ENCODE peak calls at places on chromosome 20, in nine cellular contexts. P, F, E, N, U, M, O, B and G are unnamed samples.

GRCh38 chr20:51661609-51662178 is 106.5 kb downstream of the ATP9A start:
- DNase-seq in N (peak), P (peak), O (no peak), E (no peak), B (no peak), U (peak), F (no peak), M (no peak), G (no peak)

GRCh38 chr20:51128198-51128597 is 105.3 kb upstream of the KCNG1 start:
- DNase-seq in N (peak), U (no peak), B (no peak), M (no peak), P (peak), E (no peak), O (no peak), F (peak), G (no peak)

GRCh38 chr20:46074006-46074405 is 15.8 kb downstream of the NCOA5 start:
- DNase-seq in B (no peak), F (no peak), M (no peak), N (no peak), P (no peak), U (no peak), O (no peak), E (no peak), G (no peak)

GRCh38 chr20:25070821-25071473 is 11.0 kb downstream of the VSX1 start:
- DNase-seq in M (peak), U (no peak), B (no peak), N (no peak), O (no peak), P (no peak), F (no peak), E (no peak), G (no peak)

GRCh38 chr20:38138086-38138777 is 26.8 kb downstream of the TGM2 start:
- DNase-seq in U (no peak), M (no peak), F (no peak), O (peak), N (no peak), E (no peak), P (no peak), B (no peak), G (peak)

GRCh38 chr20:63056236-63057132 is 49.7 kb upstream of the BHLHE23 start:
- DNase-seq in P (peak), M (peak), O (peak), F (no peak), N (peak), B (peak), U (peak), E (peak), G (no peak)

GRCh38 chr20:25750765-25751696 is 54.4 kb upstream of the ZNF337 start:
- DNase-seq in N (no peak), P (peak), E (no peak), M (peak), O (no peak), F (peak), U (peak), B (peak), G (peak)

GRCh38 chr20:63284544-63284949 is 8.4 kb upstream of the COL20A1 start:
- DNase-seq in N (no peak), F (no peak), E (peak), P (no peak), B (no peak), U (no peak), M (no peak), O (no peak), G (no peak)

GRCh38 chr20:50012282-50013263 is 29.8 kb downstream of the SNAI1 start:
- DNase-seq in E (peak), F (no peak), N (no peak), U (no peak), O (no peak), P (no peak), M (no peak), B (no peak), G (no peak)

GRCh38 chr20:48605364-48606116 is 222.3 kb downstream of the PREX1 start:
- DNase-seq in P (no peak), O (peak), F (no peak), U (no peak), M (no peak), N (no peak), B (no peak), E (no peak), G (no peak)

GRCh38 chr20:55054443-55054842 is 579.0 kb downstream of the DOK5 start:
- DNase-seq in E (no peak), U (no peak), O (no peak), N (no peak), M (no peak), B (no peak), F (no peak), P (no peak), G (no peak)

GRCh38 chr20:19907326-19908056 is 109.7 kb upstream of the NAA20 start:
- DNase-seq in O (peak), B (no peak), M (no peak), N (no peak), F (no peak), E (no peak), U (no peak), P (no peak), G (no peak)

GRCh38 chr20:46890682-46891081 is 4.0 kb upstream of the EYA2 start:
- DNase-seq in B (no peak), P (no peak), M (peak), O (no peak), F (no peak), N (no peak), E (no peak), U (no peak), G (no peak)

GRCh38 chr20:51802170-51802745 is at the start of gene SALL4:
- DNase-seq in B (no peak), F (no peak), N (no peak), M (peak), U (no peak), P (no peak), O (no peak), E (no peak), G (no peak)